ENCODE peak calls at places on chromosomes 3 and 15, in eight cellular contexts. X, I, O, M, F, U, D and C are unnamed samples.

GRCh38 chr3:18389108-18389733 is 35.9 kb downstream of the SATB1 start:
- DNase-seq in X (peak), I (peak), O (peak), M (peak), F (peak), U (no peak), D (no peak), C (peak)

GRCh38 chr15:72180771-72181324 is 16.7 kb downstream of the GRAMD2A start:
- DNase-seq in X (no peak), I (no peak), O (no peak), M (no peak), F (no peak), U (no peak), D (no peak), C (no peak)

GRCh38 chr3:103589770-103590169 is 1155.0 kb downstream of the ZPLD1 start:
- DNase-seq in X (no peak), I (no peak), O (no peak), M (no peak), F (no peak), U (no peak), D (no peak), C (no peak)

GRCh38 chr15:92608866-92609700 is 46.5 kb downstream of the FAM174B start:
- DNase-seq in X (no peak), I (no peak), O (no peak), M (no peak), F (no peak), U (no peak), D (no peak), C (no peak)

GRCh38 chr15:45105586-45105985 is 8.4 kb downstream of the DUOX2 start:
- DNase-seq in X (no peak), I (no peak), O (no peak), M (no peak), F (no peak), U (no peak), D (no peak), C (no peak)

GRCh38 chr15:32872606-32873291 is 154.9 kb downstream of the GREM1 start:
- DNase-seq in X (peak), I (no peak), O (peak), M (no peak), F (peak), U (no peak), D (no peak), C (peak)

GRCh38 chr3:172591876-172592771 is 68.9 kb upstream of the TNFSF10 start:
- DNase-seq in X (no peak), I (no peak), O (no peak), M (no peak), F (no peak), U (no peak), D (peak), C (no peak)

GRCh38 chr3:88000853-88001252 is 58.0 kb downstream of the CGGBP1 start:
- DNase-seq in X (peak), I (peak), O (peak), M (peak), F (no peak), U (no peak), D (no peak), C (peak)

GRCh38 chr15:52331490-52332240 is 36.1 kb upstream of the MYO5C start:
- DNase-seq in X (peak), I (peak), O (peak), M (peak), F (peak), U (no peak), D (peak), C (peak)

GRCh38 chr15:41494190-41494921 is 682 bp downstream of the ITPKA start:
- DNase-seq in X (no peak), I (peak), O (no peak), M (no peak), F (no peak), U (no peak), D (peak), C (no peak)

GRCh38 chr3:191762323-191762960 is 301.5 kb downstream of the PYDC2 start:
- DNase-seq in X (peak), I (no peak), O (peak), M (peak), F (peak), U (no peak), D (no peak), C (peak)

GRCh38 chr3:12400795-12401194 is 83.5 kb upstream of the TSEN2 start:
- DNase-seq in X (peak), I (no peak), O (peak), M (peak), F (peak), U (no peak), D (no peak), C (peak)

GRCh38 chr3:133881987-133882825 is 13.5 kb downstream of the RAB6B start:
- DNase-seq in X (no peak), I (no peak), O (no peak), M (no peak), F (no peak), U (no peak), D (no peak), C (no peak)

GRCh38 chr3:108136888-108137814 is 46.3 kb upstream of the CD47 start:
- DNase-seq in X (no peak), I (no peak), O (no peak), M (no peak), F (no peak), U (no peak), D (no peak), C (no peak)

GRCh38 chr3:38468811-38469210 is 15.1 kb downstream of the ACVR2B start:
- DNase-seq in X (no peak), I (no peak), O (no peak), M (no peak), F (no peak), U (no peak), D (no peak), C (no peak)

GRCh38 chr3:134237454-134238145 is 13.1 kb downstream of the RYK start:
- DNase-seq in X (no peak), I (no peak), O (no peak), M (no peak), F (peak), U (no peak), D (no peak), C (no peak)

GRCh38 chr3:129228891-129229585 is 20.4 kb upstream of the COPG1 start:
- DNase-seq in X (peak), I (no peak), O (peak), M (peak), F (peak), U (no peak), D (no peak), C (peak)

GRCh38 chr15:57364282-57365007 is 11.9 kb upstream of the CGNL1 start:
- DNase-seq in X (no peak), I (peak), O (peak), M (peak), F (no peak), U (no peak), D (no peak), C (peak)

GRCh38 chr3:4351164-4351855 is 48.1 kb downstream of the SETMAR start:
- DNase-seq in X (peak), I (peak), O (peak), M (no peak), F (peak), U (no peak), D (no peak), C (peak)

GRCh38 chr15:88476635-88477038 is 9.1 kb downstream of the MRPS11 start:
- DNase-seq in X (peak), I (peak), O (peak), M (peak), F (peak), U (no peak), D (no peak), C (peak)

GRCh38 chr15:58274885-58275284 is 136.7 kb downstream of the AQP9 start:
- DNase-seq in X (no peak), I (no peak), O (no peak), M (no peak), F (no peak), U (no peak), D (no peak), C (no peak)

GRCh38 chr3:47536221-47536891 is 22.8 kb upstream of the ELP6 start:
- DNase-seq in X (no peak), I (no peak), O (no peak), M (no peak), F (no peak), U (no peak), D (no peak), C (no peak)

GRCh38 chr15:24945711-24946110 is 9.1 kb upstream of the SNRPN start:
- DNase-seq in X (no peak), I (no peak), O (no peak), M (no peak), F (no peak), U (no peak), D (no peak), C (no peak)
- TF ChIP-seq CTCF in X (no peak), I (no peak), O (no peak), M (no peak), F (no peak), U (no peak), D (no peak), C (no peak)

DNA sequence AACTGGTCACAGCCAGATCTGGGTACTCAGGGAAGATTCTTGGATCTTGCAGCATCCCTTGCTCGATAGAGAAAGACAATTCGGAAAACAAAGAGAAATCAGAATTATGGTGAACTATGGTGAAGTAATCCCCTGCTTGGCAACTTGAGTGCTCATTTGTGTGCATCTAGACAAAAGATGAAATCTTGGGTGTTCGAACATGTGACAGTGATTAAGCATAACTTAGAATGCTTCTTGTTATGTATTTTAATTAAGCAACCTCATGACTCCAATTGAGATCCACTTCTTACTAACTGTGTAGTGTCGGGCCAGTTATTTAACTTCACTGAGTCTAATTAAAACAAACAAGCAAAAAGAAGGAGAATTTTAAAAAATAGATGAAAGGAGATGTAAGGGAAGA is 56.5 kb downstream of the ZNF385D start:
- DNase-seq in X (no peak), I (no peak), O (no peak), M (no peak), F (peak), U (no peak), D (no peak), C (no peak)
- H3K4me3 ChIP-seq in X (no peak), I (no peak), O (no peak), M (no peak), F (no peak), U (no peak), D (no peak), C (no peak)

DNA sequence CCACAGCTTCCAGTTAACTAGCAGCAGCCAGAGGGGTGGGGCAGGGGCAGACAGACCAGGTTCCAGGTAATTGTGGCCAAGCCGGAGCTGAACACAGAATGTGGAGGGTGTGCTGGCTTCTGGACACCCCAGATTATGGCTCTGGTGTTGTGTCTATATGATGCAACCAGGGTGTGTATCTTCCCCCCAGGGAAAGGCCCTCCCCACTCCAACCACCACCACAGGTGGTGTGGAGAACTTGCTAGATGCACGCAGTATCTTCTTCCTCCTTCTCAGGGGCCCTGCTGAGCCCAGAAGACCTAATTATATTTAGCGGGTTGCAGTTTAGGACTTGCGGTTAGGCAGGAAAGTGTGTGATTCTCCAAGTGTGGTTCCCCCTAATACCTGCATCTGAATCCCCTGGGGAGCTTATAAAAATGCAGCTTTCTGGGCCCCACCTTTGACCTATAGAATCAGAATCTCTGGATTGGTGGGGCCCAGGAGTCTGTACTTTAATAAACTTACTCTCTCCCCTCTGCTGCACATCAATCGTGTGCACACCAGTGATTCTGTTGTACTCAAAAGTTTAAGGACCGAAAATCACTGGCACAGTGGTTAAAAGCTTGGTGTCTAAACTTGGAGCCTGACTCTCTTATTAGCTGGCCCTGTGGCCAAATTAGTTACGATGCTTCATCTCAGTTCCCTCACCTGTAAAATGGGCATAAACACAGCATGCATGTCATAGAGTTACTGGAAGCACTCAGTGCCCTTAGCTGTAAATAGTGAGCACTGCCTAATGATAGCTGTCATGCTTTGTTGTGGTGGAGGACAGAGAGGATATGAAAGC is 379.1 kb upstream of the PROK2 start:
- DNase-seq in X (no peak), I (no peak), O (no peak), M (no peak), F (no peak), U (no peak), D (peak), C (no peak)
- TF ChIP-seq CTCF in X (no peak), I (no peak), O (no peak), M (no peak), F (no peak), U (no peak), D (no peak), C (no peak)

GRCh38 chr3:69445498-69445897 is 59.6 kb upstream of the FRMD4B start:
- DNase-seq in X (no peak), I (no peak), O (no peak), M (no peak), F (no peak), U (no peak), D (no peak), C (no peak)

GRCh38 chr3:69446402-69447072 is 60.6 kb upstream of the FRMD4B start:
- DNase-seq in X (no peak), I (no peak), O (no peak), M (no peak), F (no peak), U (no peak), D (no peak), C (no peak)

GRCh38 chr3:69442771-69443197 is 56.9 kb upstream of the FRMD4B start:
- DNase-seq in X (no peak), I (no peak), O (no peak), M (no peak), F (no peak), U (no peak), D (peak), C (no peak)

GRCh38 chr3:69443554-69443953 is 57.7 kb upstream of the FRMD4B start:
- DNase-seq in X (no peak), I (no peak), O (no peak), M (peak), F (peak), U (no peak), D (no peak), C (peak)

GRCh38 chr3:69444980-69445379 is 59.1 kb upstream of the FRMD4B start:
- DNase-seq in X (no peak), I (no peak), O (no peak), M (no peak), F (no peak), U (no peak), D (no peak), C (peak)
- H3K4me3 ChIP-seq in X (peak), I (no peak), O (peak), M (no peak), F (no peak), U (peak), D (no peak), C (peak)

DNA sequence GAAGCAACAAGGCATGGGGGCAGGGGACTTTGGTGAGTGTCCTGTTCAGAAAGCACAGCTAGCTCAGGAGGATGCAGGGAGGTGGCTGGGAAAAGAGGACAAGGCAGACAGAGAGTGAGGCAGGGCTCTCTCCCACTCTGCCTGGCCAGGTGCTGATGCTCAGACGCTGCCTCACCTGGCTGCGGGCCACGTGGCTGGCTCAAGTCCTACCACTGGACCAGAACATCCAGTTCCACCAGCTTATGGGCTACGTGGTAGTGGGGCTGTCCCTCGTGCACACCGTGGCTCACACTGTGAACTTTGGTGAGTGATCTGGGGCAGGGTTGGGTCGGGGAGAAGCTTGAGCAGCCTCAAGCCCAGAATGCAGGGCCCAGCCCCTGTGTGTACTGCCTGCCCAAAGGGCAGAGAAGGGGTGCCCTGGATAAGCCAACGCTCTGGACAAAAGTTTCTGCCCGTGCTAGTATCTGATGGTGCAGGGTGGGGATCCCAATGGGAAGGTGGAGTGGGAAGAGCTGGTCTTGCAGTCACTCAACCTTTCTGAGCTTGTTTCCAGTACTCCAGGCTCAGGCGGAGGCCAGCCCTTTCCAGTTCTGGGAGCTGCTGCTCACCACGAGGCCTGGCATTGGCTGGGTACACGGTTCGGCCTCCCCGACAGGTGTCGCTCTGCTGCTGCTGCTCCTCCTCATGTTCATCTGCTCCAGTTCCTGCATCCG is 20.9 kb downstream of the NOX5 start:
- DNase-seq in X (peak), I (peak), O (peak), M (no peak), F (no peak), U (no peak), D (no peak), C (no peak)
- TF ChIP-seq CTCF in X (peak), I (peak), O (peak), M (peak), F (no peak), U (no peak), D (peak), C (no peak)

DNA sequence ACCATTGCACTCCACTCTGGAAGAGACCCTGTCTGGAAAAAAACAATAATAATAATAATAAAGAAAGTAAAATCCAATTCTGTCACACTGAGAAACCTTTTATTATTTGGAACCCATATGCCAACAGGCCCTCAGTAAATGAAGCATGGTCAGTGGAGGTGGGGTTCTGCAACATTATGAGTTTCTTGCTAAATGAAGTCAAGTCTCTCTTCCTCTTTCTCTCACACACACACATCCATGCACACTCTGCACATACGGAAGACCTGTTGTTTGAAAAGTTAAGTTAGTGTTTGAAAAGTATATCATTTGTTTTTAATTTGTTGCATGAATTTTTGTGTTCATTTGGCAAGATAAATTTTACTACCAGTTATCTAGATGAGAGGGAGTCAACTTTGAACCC is 27.8 kb downstream of the GAP43 start:
- DNase-seq in X (no peak), I (no peak), O (no peak), M (no peak), F (no peak), U (no peak), D (no peak), C (no peak)
- H3K4me3 ChIP-seq in X (no peak), I (no peak), O (no peak), M (no peak), F (no peak), U (no peak), D (no peak), C (no peak)

DNA sequence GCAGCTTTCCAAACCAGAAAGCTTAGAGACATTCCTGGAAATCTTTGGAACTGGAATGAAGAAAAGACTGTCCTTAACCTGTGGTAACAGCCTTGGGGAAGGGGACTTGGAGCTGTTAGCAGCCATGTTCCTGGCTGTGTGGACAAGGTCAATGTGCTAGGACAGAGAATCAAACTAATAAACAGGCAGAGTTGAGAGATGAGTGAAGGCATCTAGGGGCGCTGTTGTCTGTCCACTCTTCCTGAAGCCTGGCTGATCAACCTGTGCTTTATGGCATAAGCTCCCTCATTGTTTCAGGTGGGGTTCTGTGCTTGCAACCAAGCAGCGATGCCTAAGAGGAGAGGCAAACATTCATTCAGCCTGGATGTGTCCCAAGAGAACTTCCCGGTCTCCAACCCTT is 19.3 kb downstream of the ZNF860 start:
- DNase-seq in X (no peak), I (no peak), O (no peak), M (no peak), F (no peak), U (no peak), D (no peak), C (no peak)
- TF ChIP-seq CTCF in X (no peak), I (no peak), O (no peak), M (no peak), F (no peak), U (no peak), D (no peak), C (no peak)